ENCODE peak calls at places on chromosomes 2 and 18, in four cellular contexts. K is lower leg skin, I is HFF-Myc, Z is left ventricle myocardium inferior. U is an unnamed sample.

GRCh38 chr2:56464613-56465012 is 280.8 kb downstream of the CCDC85A start:
- DNase-seq in I (no peak), Z (no peak), K (no peak), U (peak; percentile 81)

GRCh38 chr2:55883339-55883738 is 40.2 kb downstream of the EFEMP1 start:
- DNase-seq in K (no peak), Z (peak; percentile 34), I (no peak), U (no peak)

GRCh38 chr2:229003256-229003655 is 267.8 kb downstream of the PID1 start:
- DNase-seq in K (no peak), Z (no peak), I (no peak), U (peak; percentile 13)

GRCh38 chr2:197915548-197916265 is 111.3 kb downstream of the PLCL1 start:
- DNase-seq in K (no peak), Z (no peak), I (no peak), U (peak; percentile 93)

GRCh38 chr2:18266188-18266587 is 294.3 kb downstream of the RDH14 start:
- DNase-seq in Z (no peak), I (no peak), K (no peak), U (no peak)

GRCh38 chr2:189276277-189276676 is 96.7 kb upstream of the COL5A2 start:
- DNase-seq in K (no peak), I (peak; percentile 75), Z (no peak), U (peak; percentile 93)

GRCh38 chr2:30235859-30236535 is 4.7 kb downstream of the LBH start:
- DNase-seq in I (no peak), Z (no peak), K (no peak), U (no peak)

GRCh38 chr2:48144777-48145176 is 238.5 kb upstream of the FBXO11 start:
- DNase-seq in I (no peak), Z (no peak), K (no peak), U (no peak)

GRCh38 chr2:225165052-225165451 is 122.8 kb upstream of the DOCK10 start:
- DNase-seq in K (no peak), Z (no peak), I (no peak), U (peak; percentile 72)

GRCh38 chr2:18557121-18557520 is 3.3 kb downstream of the RDH14 start:
- DNase-seq in K (no peak), Z (no peak), I (no peak), U (no peak)

GRCh38 chr2:53820711-53821110 is 33.9 kb downstream of the ERLEC1 start:
- DNase-seq in K (no peak), I (no peak), Z (no peak), U (no peak)

GRCh38 chr2:127669056-127669455 is 6.3 kb downstream of the LIMS2 start:
- DNase-seq in K (no peak), Z (no peak), I (no peak), U (peak; percentile 50)

GRCh38 chr2:99085400-99085799 is 56.1 kb upstream of the C2orf15 start:
- DNase-seq in I (no peak), K (no peak), Z (no peak), U (no peak)

GRCh38 chr18:22983175-22983574 is 50.0 kb downstream of the RBBP8 start:
- DNase-seq in Z (no peak), I (peak; percentile 5), K (no peak), U (peak; percentile 69)

GRCh38 chr2:151560289-151560688 is 150.6 kb downstream of the RIF1 start:
- DNase-seq in Z (no peak), K (no peak), I (peak; percentile 16), U (peak; percentile 26)

GRCh38 chr2:121184248-121184862 is 100.6 kb downstream of the TFCP2L1 start:
- DNase-seq in I (no peak), Z (no peak), K (no peak), U (no peak)

GRCh38 chr2:19611491-19612332 is 253.3 kb upstream of the OSR1 start:
- DNase-seq in Z (no peak), K (no peak), I (peak; percentile 98), U (peak; percentile 98)

GRCh38 chr2:127864877-127865276 is 6.9 kb upstream of the POLR2D start:
- DNase-seq in Z (no peak), K (no peak), I (no peak), U (no peak)

GRCh38 chr2:188512456-188512855 is 220.8 kb downstream of the GULP1 start:
- DNase-seq in Z (no peak), K (no peak), I (peak; percentile 32), U (peak; percentile 66)

GRCh38 chr2:30239308-30240161 is 8.2 kb downstream of the LBH start:
- DNase-seq in Z (peak; percentile 76), I (no peak), K (peak; percentile 81), U (peak; percentile 99)

GRCh38 chr2:213068681-213069359 is 82.6 kb downstream of the IKZF2 start:
- DNase-seq in K (no peak), Z (no peak), I (no peak), U (peak; percentile 18)

GRCh38 chr2:138670734-138671133 is 109.5 kb downstream of the NXPH2 start:
- DNase-seq in Z (no peak), I (no peak), K (no peak), U (no peak)

GRCh38 chr2:168002021-168002553 is 245.3 kb downstream of the STK39 start:
- DNase-seq in K (no peak), I (no peak), Z (no peak), U (peak; percentile 29)

GRCh38 chr2:9806656-9807055 is 36.6 kb upstream of the TAF1B start:
- DNase-seq in I (no peak), K (no peak), Z (no peak), U (no peak)

GRCh38 chr2:43341959-43342757 is 115.8 kb upstream of the ZFP36L2 start:
- DNase-seq in Z (no peak), I (no peak), K (peak; percentile 12), U (no peak)

GRCh38 chr18:35515460-35516130 is 17.8 kb upstream of the INO80C start:
- DNase-seq in Z (no peak), I (no peak), K (no peak), U (no peak)

GRCh38 chr18:31398191-31398590 is 21.6 kb downstream of the DSG4 start:
- DNase-seq in Z (no peak), I (no peak), K (no peak), U (no peak)

GRCh38 chr2:108324531-108325256 is 36.0 kb downstream of the SULT1C2 start:
- DNase-seq in K (no peak), I (no peak), Z (no peak), U (peak; percentile 62)

GRCh38 chr2:177467646-177468045 is 75.1 kb downstream of the AGPS start:
- DNase-seq in K (no peak), I (no peak), Z (no peak), U (peak; percentile 64)

GRCh38 chr2:50401772-50402653 is 629.9 kb downstream of the NRXN1 start:
- DNase-seq in Z (no peak), I (peak; percentile 12), K (peak; percentile 33), U (peak; percentile 29)

GRCh38 chr2:164711246-164712138 is 90.2 kb upstream of the GRB14 start:
- DNase-seq in I (no peak), K (no peak), Z (no peak), U (no peak)

GRCh38 chr2:127586136-127586535 is 50.7 kb downstream of the MYO7B start:
- DNase-seq in Z (no peak), K (no peak), I (no peak), U (no peak)

GRCh38 chr18:69774831-69775230 is 172.8 kb downstream of the CD226 start:
- DNase-seq in I (no peak), K (no peak), Z (no peak), U (peak; percentile 48)

GRCh38 chr2:82258151-82258550 is 1953.6 kb upstream of the LRRTM1 start:
- DNase-seq in K (no peak), Z (no peak), I (no peak), U (no peak)

GRCh38 chr18:77405096-77405495 is 155.4 kb downstream of the GALR1 start:
- DNase-seq in I (no peak), K (no peak), Z (no peak), U (no peak)

GRCh38 chr2:123040506-123040905 is 984.6 kb upstream of the CNTNAP5 start:
- DNase-seq in I (no peak), K (no peak), Z (no peak), U (no peak)

DNA sequence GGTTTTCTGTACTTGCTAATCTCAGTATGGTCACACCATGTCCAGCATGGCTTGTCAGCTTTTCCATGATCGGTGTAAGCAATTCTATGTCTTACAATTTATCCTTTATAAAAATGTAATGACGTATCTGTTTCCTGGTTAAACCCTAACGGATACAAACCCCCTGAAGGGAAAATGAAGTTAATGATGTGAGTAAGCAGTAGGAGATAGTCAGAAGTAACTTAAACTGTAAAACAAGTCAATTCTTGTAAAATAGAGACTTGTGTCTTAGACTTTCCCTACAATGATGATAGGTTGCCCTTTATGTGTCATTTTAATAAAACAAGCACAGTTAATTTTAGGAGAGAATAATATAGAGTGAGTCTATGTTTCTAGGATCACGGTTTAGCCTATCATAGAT is 1365.9 kb upstream of the SLC39A10 start:
- DNase-seq in K (no peak), Z (no peak), I (no peak), U (no peak)
- H3K4me3 ChIP-seq in K (no peak overlapping the region), Z (no peak overlapping the region), I (no peak overlapping the region), U (no peak overlapping the region)

GRCh38 chr2:45127321-45127720 is 118.1 kb upstream of the SIX2 start:
- DNase-seq in Z (no peak), I (no peak), K (no peak), U (no peak)

GRCh38 chr2:45131587-45131986 is 122.3 kb upstream of the SIX2 start:
- DNase-seq in Z (no peak), K (no peak), I (no peak), U (no peak)

GRCh38 chr2:45130758-45131157 is 121.5 kb upstream of the SIX2 start:
- DNase-seq in I (no peak), K (no peak), Z (no peak), U (no peak)

GRCh38 chr2:45127891-45128290 is 118.6 kb upstream of the SIX2 start:
- DNase-seq in Z (no peak), I (no peak), K (no peak), U (no peak)

GRCh38 chr2:45128580-45128997 is 119.3 kb upstream of the SIX2 start:
- DNase-seq in K (no peak), I (peak; percentile 73), Z (peak; percentile 46), U (peak; percentile 94)
- TF ChIP-seq CTCF in K (no peak), I (no peak), Z (no peak), U (peak; percentile 12)

GRCh38 chr2:160076239-160076638 is 13.8 kb upstream of the PLA2R1 start:
- DNase-seq in Z (no peak), K (no peak), I (no peak), U (no peak)
- H3K4me3 ChIP-seq in Z (no peak overlapping the region), K (no peak overlapping the region), I (no peak overlapping the region), U (no peak overlapping the region)

GRCh38 chr18:32683044-32683443 is 89.8 kb downstream of the KLHL14 start:
- DNase-seq in I (no peak), Z (no peak), K (no peak), U (no peak)
- TF ChIP-seq CTCF in I (no peak), Z (no peak), K (no peak), U (no peak)